ENCODE peak calls at places on chromosomes 16 and 17, in eight cellular contexts. One of them, this sample, is unnamed.

GRCh38 chr17:27756467-27757371 is 43.6 kb downstream of the NOS2 start:
- DNase-seq in AG10803: peak
- DNase-seq in epithelial cell of esophagus: peak
- DNase-seq in endodermal cell: peak
- DNase-seq in fibroblast of pulmonary artery: peak
- DNase-seq in heart left ventricle: peak
- DNase-seq in tibial nerve: peak
- DNase-seq in CD8-positive, alpha-beta T cell: peak
- DNase-seq in this sample: peak

GRCh38 chr16:72740346-72740745 is 307.6 kb downstream of the ZFHX3 start:
- DNase-seq in AG10803: peak
- DNase-seq in epithelial cell of esophagus: no peak
- DNase-seq in endodermal cell: no peak
- DNase-seq in CD8-positive, alpha-beta T cell: no peak
- DNase-seq in tibial nerve: no peak
- DNase-seq in fibroblast of pulmonary artery: no peak
- DNase-seq in heart left ventricle: no peak
- DNase-seq in this sample: peak

GRCh38 chr16:56603589-56603988 is 4.8 kb upstream of the MT2A start:
- DNase-seq in CD8-positive, alpha-beta T cell: no peak
- DNase-seq in fibroblast of pulmonary artery: peak
- DNase-seq in endodermal cell: peak
- DNase-seq in AG10803: peak
- DNase-seq in tibial nerve: no peak
- DNase-seq in epithelial cell of esophagus: peak
- DNase-seq in heart left ventricle: peak
- DNase-seq in this sample: peak

GRCh38 chr17:65393514-65393913 is 167.9 kb downstream of the AXIN2 start:
- DNase-seq in tibial nerve: no peak
- DNase-seq in CD8-positive, alpha-beta T cell: no peak
- DNase-seq in fibroblast of pulmonary artery: no peak
- DNase-seq in epithelial cell of esophagus: no peak
- DNase-seq in endodermal cell: no peak
- DNase-seq in heart left ventricle: no peak
- DNase-seq in AG10803: no peak
- DNase-seq in this sample: no peak

GRCh38 chr17:63838586-63839184 is 3.8 kb downstream of the SMARCD2 start:
- DNase-seq in heart left ventricle: peak
- DNase-seq in tibial nerve: peak
- DNase-seq in CD8-positive, alpha-beta T cell: no peak
- DNase-seq in AG10803: peak
- DNase-seq in endodermal cell: no peak
- DNase-seq in fibroblast of pulmonary artery: peak
- DNase-seq in epithelial cell of esophagus: peak
- DNase-seq in this sample: peak

GRCh38 chr16:81745704-81746558 is 33.2 kb upstream of the PLCG2 start:
- DNase-seq in epithelial cell of esophagus: peak
- DNase-seq in fibroblast of pulmonary artery: peak
- DNase-seq in CD8-positive, alpha-beta T cell: peak
- DNase-seq in endodermal cell: peak
- DNase-seq in heart left ventricle: peak
- DNase-seq in AG10803: peak
- DNase-seq in tibial nerve: peak
- DNase-seq in this sample: peak

GRCh38 chr16:77564791-77565390 is 130.1 kb upstream of the ADAMTS18 start:
- DNase-seq in tibial nerve: no peak
- DNase-seq in AG10803: peak
- DNase-seq in CD8-positive, alpha-beta T cell: no peak
- DNase-seq in heart left ventricle: no peak
- DNase-seq in endodermal cell: no peak
- DNase-seq in fibroblast of pulmonary artery: peak
- DNase-seq in epithelial cell of esophagus: no peak
- DNase-seq in this sample: peak

GRCh38 chr16:77211880-77212735 is 12.9 kb downstream of the SYCE1L start:
- DNase-seq in heart left ventricle: peak
- DNase-seq in CD8-positive, alpha-beta T cell: peak
- DNase-seq in epithelial cell of esophagus: peak
- DNase-seq in tibial nerve: no peak
- DNase-seq in fibroblast of pulmonary artery: peak
- DNase-seq in AG10803: no peak
- DNase-seq in endodermal cell: peak
- DNase-seq in this sample: peak

GRCh38 chr17:2909164-2909852 is 113.1 kb downstream of the RAP1GAP2 start:
- DNase-seq in AG10803: no peak
- DNase-seq in CD8-positive, alpha-beta T cell: no peak
- DNase-seq in tibial nerve: no peak
- DNase-seq in fibroblast of pulmonary artery: no peak
- DNase-seq in epithelial cell of esophagus: no peak
- DNase-seq in heart left ventricle: no peak
- DNase-seq in endodermal cell: no peak
- DNase-seq in this sample: no peak

GRCh38 chr17:73231363-73231762 is 30.3 kb downstream of the CPSF4L start:
- DNase-seq in AG10803: peak
- DNase-seq in epithelial cell of esophagus: no peak
- DNase-seq in fibroblast of pulmonary artery: peak
- DNase-seq in heart left ventricle: peak
- DNase-seq in tibial nerve: no peak
- DNase-seq in CD8-positive, alpha-beta T cell: no peak
- DNase-seq in endodermal cell: no peak
- DNase-seq in this sample: peak

GRCh38 chr17:3944485-3945388 is 19.5 kb downstream of the ATP2A3 start:
- DNase-seq in endodermal cell: peak
- DNase-seq in tibial nerve: peak
- DNase-seq in epithelial cell of esophagus: peak
- DNase-seq in heart left ventricle: peak
- DNase-seq in CD8-positive, alpha-beta T cell: peak
- DNase-seq in AG10803: peak
- DNase-seq in fibroblast of pulmonary artery: peak
- DNase-seq in this sample: peak

GRCh38 chr16:80947708-80948615 is 58.7 kb downstream of the CMC2 start:
- DNase-seq in heart left ventricle: no peak
- DNase-seq in fibroblast of pulmonary artery: peak
- DNase-seq in AG10803: no peak
- DNase-seq in endodermal cell: no peak
- DNase-seq in epithelial cell of esophagus: peak
- DNase-seq in tibial nerve: no peak
- DNase-seq in CD8-positive, alpha-beta T cell: no peak
- DNase-seq in this sample: peak

GRCh38 chr17:46865100-46865499 is 13.7 kb downstream of the WNT9B start:
- DNase-seq in endodermal cell: peak
- DNase-seq in tibial nerve: no peak
- DNase-seq in fibroblast of pulmonary artery: no peak
- DNase-seq in epithelial cell of esophagus: no peak
- DNase-seq in CD8-positive, alpha-beta T cell: no peak
- DNase-seq in AG10803: peak
- DNase-seq in heart left ventricle: no peak
- DNase-seq in this sample: peak

GRCh38 chr16:87945351-87946042 is 5.7 kb upstream of the BANP start:
- DNase-seq in epithelial cell of esophagus: peak
- DNase-seq in CD8-positive, alpha-beta T cell: no peak
- DNase-seq in fibroblast of pulmonary artery: peak
- DNase-seq in AG10803: peak
- DNase-seq in tibial nerve: peak
- DNase-seq in endodermal cell: peak
- DNase-seq in heart left ventricle: peak
- DNase-seq in this sample: peak

GRCh38 chr17:74840989-74841666 is 18.6 kb downstream of the GRIN2C start:
- DNase-seq in CD8-positive, alpha-beta T cell: no peak
- DNase-seq in heart left ventricle: peak
- DNase-seq in AG10803: peak
- DNase-seq in fibroblast of pulmonary artery: peak
- DNase-seq in endodermal cell: peak
- DNase-seq in epithelial cell of esophagus: peak
- DNase-seq in tibial nerve: peak
- DNase-seq in this sample: peak

GRCh38 chr17:54153423-54153822 is 330.7 kb downstream of the KIF2B start:
- DNase-seq in fibroblast of pulmonary artery: no peak
- DNase-seq in CD8-positive, alpha-beta T cell: no peak
- DNase-seq in AG10803: no peak
- DNase-seq in heart left ventricle: no peak
- DNase-seq in tibial nerve: no peak
- DNase-seq in endodermal cell: no peak
- DNase-seq in epithelial cell of esophagus: no peak
- DNase-seq in this sample: no peak

GRCh38 chr17:5686246-5686645 is 101.9 kb upstream of the NLRP1 start:
- DNase-seq in CD8-positive, alpha-beta T cell: no peak
- DNase-seq in fibroblast of pulmonary artery: no peak
- DNase-seq in epithelial cell of esophagus: no peak
- DNase-seq in tibial nerve: no peak
- DNase-seq in endodermal cell: no peak
- DNase-seq in heart left ventricle: no peak
- DNase-seq in AG10803: no peak
- DNase-seq in this sample: no peak

GRCh38 chr17:41127371-41127770 is 3.4 kb upstream of the KRTAP4-12 start:
- DNase-seq in fibroblast of pulmonary artery: no peak
- DNase-seq in endodermal cell: no peak
- DNase-seq in tibial nerve: no peak
- DNase-seq in heart left ventricle: no peak
- DNase-seq in AG10803: no peak
- DNase-seq in CD8-positive, alpha-beta T cell: no peak
- DNase-seq in epithelial cell of esophagus: peak
- DNase-seq in this sample: no peak

GRCh38 chr17:77864234-77865108 is 94.0 kb upstream of the TNRC6C start:
- DNase-seq in epithelial cell of esophagus: no peak
- DNase-seq in endodermal cell: no peak
- DNase-seq in CD8-positive, alpha-beta T cell: no peak
- DNase-seq in heart left ventricle: no peak
- DNase-seq in fibroblast of pulmonary artery: no peak
- DNase-seq in AG10803: no peak
- DNase-seq in tibial nerve: no peak
- DNase-seq in this sample: no peak
- H3K4me3 ChIP-seq in epithelial cell of esophagus: no peak
- H3K4me3 ChIP-seq in endodermal cell: no peak
- H3K4me3 ChIP-seq in CD8-positive, alpha-beta T cell: no peak
- H3K4me3 ChIP-seq in heart left ventricle: no peak
- H3K4me3 ChIP-seq in fibroblast of pulmonary artery: no peak
- H3K4me3 ChIP-seq in AG10803: no peak
- H3K4me3 ChIP-seq in tibial nerve: no peak
- H3K4me3 ChIP-seq in this sample: no peak

DNA sequence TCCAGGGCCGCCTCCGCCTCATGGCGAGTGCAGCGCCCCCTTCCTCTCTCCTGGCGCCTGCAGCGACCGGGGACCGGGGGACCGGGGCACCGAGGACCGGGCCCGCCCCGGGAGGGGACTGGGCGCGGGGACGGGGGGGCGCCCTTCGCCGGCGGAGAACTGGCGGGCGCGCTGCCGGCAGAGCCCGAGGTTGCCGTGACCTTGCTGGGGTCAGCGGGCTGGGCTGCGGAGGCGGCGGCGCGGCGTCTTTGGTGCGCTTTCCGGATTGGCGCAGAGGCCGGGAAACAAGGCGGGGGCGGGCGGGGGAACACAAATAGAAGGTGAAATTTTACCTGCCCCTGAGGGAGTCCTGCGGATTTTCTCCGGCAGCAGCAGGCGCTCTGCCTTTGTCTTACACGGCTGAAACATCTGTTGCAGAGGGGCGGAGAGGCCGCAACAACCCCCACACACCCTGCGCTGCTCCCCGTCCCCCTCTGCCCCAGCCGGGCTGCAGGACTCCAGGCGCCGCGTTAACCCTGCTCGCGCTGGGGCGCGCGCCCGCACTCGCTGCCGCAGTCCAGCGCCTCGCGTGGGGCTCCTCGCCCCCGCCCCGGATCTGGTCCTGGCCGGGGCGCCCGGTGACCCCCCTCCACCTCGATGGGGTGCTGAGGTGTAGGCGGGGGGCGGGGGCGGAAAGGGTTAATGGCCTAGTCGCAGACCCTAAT is 53.5 kb downstream of the SREBF1 start:
- DNase-seq in fibroblast of pulmonary artery: peak
- DNase-seq in endodermal cell: peak
- DNase-seq in CD8-positive, alpha-beta T cell: peak
- DNase-seq in AG10803: no peak
- DNase-seq in heart left ventricle: peak
- DNase-seq in tibial nerve: peak
- DNase-seq in epithelial cell of esophagus: peak
- DNase-seq in this sample: peak
- TF ChIP-seq CTCF in fibroblast of pulmonary artery: no peak
- TF ChIP-seq CTCF in endodermal cell: peak
- TF ChIP-seq CTCF in CD8-positive, alpha-beta T cell: peak
- TF ChIP-seq CTCF in AG10803: no peak
- TF ChIP-seq CTCF in heart left ventricle: peak
- TF ChIP-seq CTCF in tibial nerve: no peak
- TF ChIP-seq CTCF in epithelial cell of esophagus: no peak
- TF ChIP-seq CTCF in this sample: no peak

DNA sequence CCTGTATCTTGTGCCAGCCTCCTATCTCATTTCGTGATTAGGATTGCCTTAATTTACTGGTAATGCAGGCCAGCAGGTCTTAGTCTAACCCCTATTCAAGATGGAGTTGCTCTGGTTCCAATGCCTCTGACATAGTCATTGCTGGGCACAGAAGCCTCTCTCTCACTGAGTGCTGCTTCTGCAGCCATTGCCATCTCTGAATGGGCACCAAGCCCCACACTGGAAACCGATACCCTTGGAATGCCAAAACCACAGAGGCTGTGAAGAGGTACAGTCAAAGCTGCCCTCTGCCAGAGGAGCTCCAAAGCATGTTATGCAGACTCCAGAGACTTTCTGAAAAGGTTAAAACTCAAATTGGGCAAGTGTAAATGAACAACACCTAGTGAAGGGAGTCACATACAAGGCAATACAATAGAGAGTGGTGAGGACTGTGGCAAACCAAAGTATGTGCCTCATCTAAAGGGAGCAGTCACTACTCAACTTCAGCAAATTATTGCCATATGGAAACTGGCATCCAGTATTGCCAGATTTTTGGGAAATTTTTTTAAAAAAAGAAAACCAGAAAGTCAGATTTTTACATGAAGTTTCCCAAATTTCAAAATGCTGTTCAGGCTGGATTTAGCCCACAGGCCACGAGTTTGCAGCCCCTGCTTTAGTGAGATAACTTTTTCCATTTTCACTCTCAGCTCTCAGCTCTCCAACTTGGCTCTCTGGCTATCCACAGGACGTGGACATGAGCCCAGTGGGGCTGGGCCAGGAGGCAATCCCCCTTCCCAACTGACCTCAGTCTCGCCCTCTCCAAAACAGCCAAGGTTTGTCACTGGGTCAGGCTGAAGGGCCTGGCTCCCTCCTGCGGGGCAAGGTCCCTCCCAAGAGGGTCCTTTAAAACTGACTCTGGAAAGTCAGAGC is 2.1 kb upstream of the MMP2 start:
- DNase-seq in endodermal cell: no peak
- DNase-seq in CD8-positive, alpha-beta T cell: no peak
- DNase-seq in tibial nerve: no peak
- DNase-seq in epithelial cell of esophagus: no peak
- DNase-seq in AG10803: peak
- DNase-seq in fibroblast of pulmonary artery: no peak
- DNase-seq in heart left ventricle: peak
- DNase-seq in this sample: peak
- H3K4me3 ChIP-seq in endodermal cell: no peak
- H3K4me3 ChIP-seq in CD8-positive, alpha-beta T cell: no peak
- H3K4me3 ChIP-seq in tibial nerve: no peak
- H3K4me3 ChIP-seq in epithelial cell of esophagus: no peak
- H3K4me3 ChIP-seq in AG10803: no peak
- H3K4me3 ChIP-seq in fibroblast of pulmonary artery: no peak
- H3K4me3 ChIP-seq in heart left ventricle: no peak
- H3K4me3 ChIP-seq in this sample: no peak

DNA sequence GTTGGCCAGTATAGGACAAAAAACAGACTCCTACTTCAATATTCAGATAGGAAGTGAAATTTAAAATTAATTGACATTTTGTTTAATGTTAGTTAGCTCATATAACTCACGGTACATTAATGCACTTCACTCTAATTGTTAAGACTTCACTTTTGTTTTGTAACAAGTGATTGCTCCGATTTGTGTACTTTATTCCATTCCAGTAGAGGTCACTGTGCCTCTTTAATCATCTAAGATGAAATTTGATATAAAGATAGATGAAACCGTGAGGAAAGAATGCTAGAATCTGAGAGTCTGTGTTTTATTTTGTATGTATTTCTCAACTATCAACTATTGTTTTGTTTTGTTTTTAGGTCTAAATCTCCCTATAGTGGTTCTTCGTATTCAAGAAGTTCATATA is 29.0 kb downstream of the RBBP6 start:
- DNase-seq in fibroblast of pulmonary artery: peak
- DNase-seq in epithelial cell of esophagus: peak
- DNase-seq in endodermal cell: no peak
- DNase-seq in tibial nerve: no peak
- DNase-seq in AG10803: peak
- DNase-seq in heart left ventricle: no peak
- DNase-seq in CD8-positive, alpha-beta T cell: no peak
- DNase-seq in this sample: peak
- TF ChIP-seq CTCF in fibroblast of pulmonary artery: peak
- TF ChIP-seq CTCF in epithelial cell of esophagus: peak
- TF ChIP-seq CTCF in endodermal cell: peak
- TF ChIP-seq CTCF in tibial nerve: peak
- TF ChIP-seq CTCF in AG10803: peak
- TF ChIP-seq CTCF in heart left ventricle: peak
- TF ChIP-seq CTCF in CD8-positive, alpha-beta T cell: no peak
- TF ChIP-seq CTCF in this sample: peak